ENCODE peak calls at places on chromosomes 3 and 15, in seven cellular contexts. K is amygdala; A is activated CD8-positive, alpha-beta memory T cell treated with anti-CD3 and anti-CD28 coated beads for 4 hours; J is iris pigment epithelial cell; W is Daoy; G is EL; L is AG08395. N is an unnamed sample.

GRCh38 chr3:40580494-40581091 is 55.8 kb downstream of the ZNF621 start:
- DNase-seq in K (peak; percentile 20), A (peak; percentile 23), J (peak; percentile 62), W (peak; percentile 59), G (peak; percentile 56), L (peak; percentile 72), N (peak; percentile 73)

GRCh38 chr3:194134231-194134756 is 1.7 kb upstream of the HES1 start:
- DNase-seq in K (no peak), A (peak; percentile 10), J (peak; percentile 89), W (no peak), G (no peak), L (peak; percentile 45), N (peak; percentile 63)

GRCh38 chr15:72116680-72117447 is 1.1 kb downstream of the MYO9A start:
- DNase-seq in K (no peak), A (peak; percentile 0), J (peak; percentile 36), W (peak; percentile 25), G (peak; percentile 29), L (peak; percentile 17), N (peak; percentile 22)

GRCh38 chr3:110743202-110743601 is 328.4 kb upstream of the NECTIN3 start:
- DNase-seq in K (no peak), A (no peak), J (no peak), W (no peak), G (no peak), L (no peak), N (no peak)

GRCh38 chr3:179108091-179108490 is 36.5 kb upstream of the ZMAT3 start:
- DNase-seq in K (no peak), A (no peak), J (peak; percentile 88), W (peak; percentile 29), G (peak; percentile 85), L (peak; percentile 27), N (no peak)

GRCh38 chr3:28139967-28140634 is 101.3 kb upstream of the CMC1 start:
- DNase-seq in K (no peak), A (no peak), J (no peak), W (no peak), G (peak; percentile 10), L (no peak), N (no peak)

GRCh38 chr15:65400760-65401606 is 21.8 kb downstream of the IGDCC4 start:
- DNase-seq in K (no peak), A (no peak), J (peak; percentile 66), W (peak; percentile 80), G (peak; percentile 73), L (peak; percentile 93), N (peak; percentile 63)

GRCh38 chr15:34241376-34242350 is 16.8 kb downstream of the EMC4 start:
- DNase-seq in K (no peak), A (no peak), J (peak; percentile 60), W (peak; percentile 22), G (peak; percentile 32), L (peak; percentile 49), N (no peak)

GRCh38 chr3:146781606-146782005 is 176.5 kb upstream of the PLSCR5 start:
- DNase-seq in K (no peak), A (no peak), J (peak; percentile 22), W (no peak), G (no peak), L (no peak), N (no peak)

GRCh38 chr3:64290864-64291263 is 65.6 kb upstream of the PRICKLE2 start:
- DNase-seq in K (no peak), A (no peak), J (peak; percentile 21), W (peak; percentile 51), G (no peak), L (no peak), N (no peak)

GRCh38 chr3:192901435-192901834 is 16.2 kb downstream of the MB21D2 start:
- DNase-seq in K (no peak), A (no peak), J (peak; percentile 94), W (peak; percentile 82), G (peak; percentile 97), L (peak; percentile 87), N (no peak)

GRCh38 chr3:177935008-177935407 is 601.2 kb upstream of the KCNMB2 start:
- DNase-seq in K (no peak), A (no peak), J (no peak), W (no peak), G (no peak), L (no peak), N (no peak)

GRCh38 chr3:26623409-26624208 is 1.0 kb downstream of the LRRC3B start:
- DNase-seq in K (peak; percentile 5), A (no peak), J (no peak), W (no peak), G (no peak), L (no peak), N (no peak)

GRCh38 chr15:96123630-96124187 is 206.8 kb upstream of the NR2F2 start:
- DNase-seq in K (no peak), A (no peak), J (no peak), W (no peak), G (no peak), L (no peak), N (no peak)

GRCh38 chr3:38165722-38166387 is 518 bp downstream of the OXSR1 start:
- DNase-seq in K (no peak), A (no peak), J (peak; percentile 63), W (peak; percentile 11), G (no peak), L (peak; percentile 40), N (peak; percentile 57)

GRCh38 chr3:18008706-18009363 is 266.4 kb upstream of the TBC1D5 start:
- DNase-seq in K (no peak), A (no peak), J (no peak), W (peak; percentile 11), G (no peak), L (no peak), N (no peak)

GRCh38 chr3:166608132-166608531 is 770.9 kb upstream of the BCHE start:
- DNase-seq in K (no peak), A (no peak), J (no peak), W (no peak), G (no peak), L (no peak), N (no peak)

GRCh38 chr3:177591371-177591770 is 394.1 kb upstream of the TBL1XR1 start:
- DNase-seq in K (no peak), A (no peak), J (no peak), W (peak; percentile 56), G (no peak), L (no peak), N (no peak)

GRCh38 chr3:100269410-100270217 is 8.8 kb downstream of the TBC1D23 start:
- DNase-seq in K (no peak), A (no peak), J (peak; percentile 95), W (peak; percentile 95), G (peak; percentile 98), L (peak; percentile 90), N (no peak)

GRCh38 chr3:7793786-7794185 is 707.8 kb upstream of the LMCD1 start:
- DNase-seq in K (no peak), A (no peak), J (no peak), W (no peak), G (no peak), L (no peak), N (no peak)

GRCh38 chr3:13886593-13887129 is 6.8 kb upstream of the WNT7A start:
- DNase-seq in K (no peak), A (no peak), J (no peak), W (no peak), G (no peak), L (no peak), N (no peak)

GRCh38 chr3:23884481-23884880 is 32.3 kb downstream of the NKIRAS1 start:
- DNase-seq in K (no peak), A (no peak), J (no peak), W (no peak), G (no peak), L (no peak), N (no peak)

GRCh38 chr15:79136434-79137046 is 46.0 kb upstream of the RASGRF1 start:
- DNase-seq in K (no peak), A (no peak), J (no peak), W (no peak), G (no peak), L (no peak), N (no peak)

GRCh38 chr3:88090681-88091080 is 31.6 kb downstream of the ZNF654 start:
- DNase-seq in K (no peak), A (no peak), J (no peak), W (no peak), G (no peak), L (no peak), N (no peak)

GRCh38 chr3:126781889-126782491 is 78.0 kb downstream of the CHCHD6 start:
- DNase-seq in K (no peak), A (no peak), J (peak; percentile 71), W (peak; percentile 89), G (peak; percentile 90), L (peak; percentile 85), N (no peak)

GRCh38 chr15:73069109-73069508 is 16.8 kb downstream of the NEO1 start:
- DNase-seq in K (no peak), A (no peak), J (no peak), W (no peak), G (no peak), L (no peak), N (no peak)

GRCh38 chr3:184259878-184260570 is 1.3 kb downstream of the CAMK2N2 start:
- DNase-seq in K (no peak), A (no peak), J (peak; percentile 32), W (peak; percentile 66), G (peak; percentile 36), L (peak; percentile 73), N (no peak)

GRCh38 chr3:31166249-31166885 is 271.9 kb upstream of the GADL1 start:
- DNase-seq in K (no peak), A (no peak), J (peak; percentile 93), W (no peak), G (peak; percentile 84), L (peak; percentile 15), N (no peak)

GRCh38 chr15:99909914-99910313 is 176.7 kb upstream of the LYSMD4 start:
- DNase-seq in K (no peak), A (no peak), J (no peak), W (peak; percentile 27), G (no peak), L (no peak), N (no peak)

GRCh38 chr15:23565395-23566069 is at the start of gene MKRN3:
- DNase-seq in K (peak; percentile 49), A (peak; percentile 10), J (peak; percentile 87), W (peak; percentile 91), G (peak; percentile 74), L (no peak), N (peak; percentile 71)

GRCh38 chr3:36944012-36944640 is 728 bp downstream of the TRANK1 start:
- DNase-seq in K (no peak), A (no peak), J (peak; percentile 51), W (peak; percentile 53), G (peak; percentile 70), L (peak; percentile 75), N (peak; percentile 67)

GRCh38 chr3:189204467-189204866 is 32.7 kb downstream of the TPRG1 start:
- DNase-seq in K (no peak), A (no peak), J (no peak), W (no peak), G (peak; percentile 36), L (peak; percentile 44), N (no peak)

GRCh38 chr3:107404727-107405519 is 27.7 kb downstream of the CCDC54 start:
- DNase-seq in K (no peak), A (no peak), J (peak; percentile 89), W (no peak), G (peak; percentile 84), L (peak; percentile 83), N (no peak)

GRCh38 chr3:31695280-31696008 is 162.7 kb downstream of the STT3B start:
- DNase-seq in K (no peak), A (no peak), J (no peak), W (no peak), G (no peak), L (no peak), N (no peak)

GRCh38 chr15:100355342-100355741 is 13.6 kb upstream of the ADAMTS17 start:
- DNase-seq in K (no peak), A (no peak), J (no peak), W (no peak), G (no peak), L (no peak), N (no peak)

GRCh38 chr15:52789601-52790165 is 453 bp downstream of the ONECUT1 start:
- DNase-seq in K (no peak), A (no peak), J (peak; percentile 14), W (peak; percentile 77), G (peak; percentile 18), L (no peak), N (no peak)

GRCh38 chr3:31615071-31615875 is 82.5 kb downstream of the STT3B start:
- DNase-seq in K (no peak), A (no peak), J (peak; percentile 20), W (no peak), G (no peak), L (no peak), N (no peak)

GRCh38 chr15:54566654-54567053 is 588.4 kb downstream of the UNC13C start:
- DNase-seq in K (no peak), A (no peak), J (no peak), W (no peak), G (no peak), L (no peak), N (no peak)